ENCODE peak calls at places on chromosomes 16 and 17, in four cellular contexts. O, K, T and L are unnamed samples.

GRCh38 chr17:73822371-73822770 is 178.1 kb upstream of the SDK2 start:
- DNase-seq in O (no peak), K (no peak), T (no peak), L (no peak)

GRCh38 chr16:87062569-87063442 is 254.4 kb downstream of the C16orf95 start:
- DNase-seq in O (peak), K (peak), T (peak), L (peak)

GRCh38 chr17:7439462-7440112 is at the start of gene FGF11:
- DNase-seq in O (peak), K (no peak), T (no peak), L (peak)

GRCh38 chr16:21222495-21223337 is 10.8 kb upstream of the ANKS4B start:
- DNase-seq in O (peak), K (no peak), T (no peak), L (no peak)

GRCh38 chr17:40564883-40565744 is at the start of gene CCR7:
- DNase-seq in O (no peak), K (no peak), T (no peak), L (no peak)

GRCh38 chr17:66268247-66268927 is 34.0 kb upstream of the PRKCA start:
- DNase-seq in O (peak), K (no peak), T (no peak), L (no peak)

GRCh38 chr16:4496305-4496704 is 20.1 kb downstream of the HMOX2 start:
- DNase-seq in O (peak), K (peak), T (no peak), L (no peak)

GRCh38 chr17:27473748-27474609 is 17.7 kb downstream of the KSR1 start:
- DNase-seq in O (no peak), K (no peak), T (no peak), L (no peak)

GRCh38 chr17:28908640-28909098 is 5.8 kb upstream of the DHRS13 start:
- DNase-seq in O (no peak), K (no peak), T (no peak), L (no peak)

GRCh38 chr17:69430488-69430887 is 16.0 kb downstream of the MAP2K6 start:
- DNase-seq in O (no peak), K (no peak), T (no peak), L (peak)

GRCh38 chr16:2991566-2992261 is 11.5 kb upstream of the PKMYT1 start:
- DNase-seq in O (no peak), K (no peak), T (no peak), L (no peak)